ENCODE peak calls at places on chromosomes 1 and 21, in four cellular contexts. R is GM12892; S is CD4-positive, alpha-beta T cell; V is hippocampal formation. J is an unnamed sample.

GRCh38 chr21:42347601-42348327 is 3.0 kb downstream of the TFF2 start:
- DNase-seq in S (no peak), V (no peak), R (no peak), J (peak; percentile 68)

GRCh38 chr1:98355656-98356384 is 305.7 kb upstream of the SNX7 start:
- DNase-seq in S (no peak), R (no peak), V (no peak), J (no peak)

GRCh38 chr21:44303490-44303981 is 3.7 kb downstream of the PFKL start:
- DNase-seq in V (no peak), R (no peak), S (no peak), J (no peak)

GRCh38 chr21:15744926-15745325 is 15.1 kb downstream of the USP25 start:
- DNase-seq in R (no peak), V (no peak), S (no peak), J (no peak)

GRCh38 chr1:65231718-65232330 is 77.5 kb upstream of the DNAJC6 start:
- DNase-seq in V (no peak), S (no peak), R (no peak), J (no peak)

GRCh38 chr1:110617116-110617515 is 11.0 kb upstream of the KCNA2 start:
- DNase-seq in R (no peak), V (no peak), S (no peak), J (no peak)

GRCh38 chr21:36194024-36194423 is 37.4 kb downstream of the DOP1B start:
- DNase-seq in R (no peak), V (no peak), S (no peak), J (no peak)

GRCh38 chr21:35529141-35529863 is 480.2 kb upstream of the RUNX1 start:
- DNase-seq in S (peak; percentile 9), R (no peak), V (no peak), J (no peak)

GRCh38 chr1:83901547-83902155 is 97.3 kb downstream of the TTLL7 start:
- DNase-seq in S (no peak), V (no peak), R (no peak), J (no peak)

GRCh38 chr1:54172614-54173312 is 20.0 kb upstream of the CDCP2 start:
- DNase-seq in S (no peak), R (no peak), V (no peak), J (no peak)

GRCh38 chr1:19287436-19288185 is 959 bp downstream of the AKR7A3 start:
- DNase-seq in R (no peak), S (no peak), V (no peak), J (no peak)

J was measured in coronary artery.